ENCODE peak calls at places on chromosomes 7 and 10, in seven cellular contexts. K is A172; I is retinal pigment epithelial cell; G is activated T-cell treated with anti-CD3 and anti-CD28 coated beads, Interleukin-2, amount 50 U/mL, for 72 hours; L is CD4-positive, alpha-beta T cell; R is iris pigment epithelial cell; Z is GM03348. S is an unnamed sample.

GRCh38 chr7:151039850-151040548 is 8.3 kb upstream of the ASIC3 start:
- DNase-seq in Z (no peak), L (no peak), K (no peak), G (no peak), R (no peak), I (no peak), S (no peak)

GRCh38 chr7:101077303-101078086 is 7.8 kb upstream of the TRIM56 start:
- DNase-seq in K (peak), Z (peak), R (peak), I (peak), G (peak), L (peak), S (peak)

GRCh38 chr10:75043256-75044121 is 68.0 kb upstream of the SAMD8 start:
- DNase-seq in I (no peak), G (peak), R (no peak), L (peak), Z (no peak), K (no peak), S (peak)

GRCh38 chr10:6406220-6407033 is 173.6 kb downstream of the PRKCQ start:
- DNase-seq in Z (peak), K (peak), I (no peak), L (no peak), G (no peak), R (peak), S (no peak)

GRCh38 chr10:109979215-109979614 is 28.6 kb upstream of the ADD3 start:
- DNase-seq in G (no peak), K (no peak), L (no peak), Z (no peak), R (no peak), I (no peak), S (no peak)

GRCh38 chr10:90592903-90593302 is 264.9 kb downstream of the HTR7 start:
- DNase-seq in Z (no peak), G (no peak), R (peak), I (peak), L (no peak), K (peak), S (no peak)

GRCh38 chr7:351681-352480 is 61.9 kb downstream of the FOXL3 start:
- DNase-seq in K (no peak), Z (no peak), G (peak), I (no peak), L (peak), R (no peak), S (peak)

GRCh38 chr7:151032936-151033863 is 5.0 kb downstream of the ABCB8 start:
- DNase-seq in L (no peak), G (no peak), K (no peak), R (no peak), Z (no peak), I (no peak), S (no peak)

GRCh38 chr7:24609059-24609458 is 35.8 kb downstream of the PALS2 start:
- DNase-seq in G (no peak), L (no peak), R (peak), K (no peak), Z (no peak), I (no peak), S (no peak)

GRCh38 chr7:130352335-130353074 is 7.9 kb downstream of the CPA5 start:
- DNase-seq in Z (peak), L (no peak), R (peak), K (peak), G (no peak), I (no peak), S (no peak)

GRCh38 chr7:2775376-2775775 is 68.7 kb downstream of the GNA12 start:
- DNase-seq in L (no peak), Z (no peak), R (no peak), I (no peak), K (no peak), G (no peak), S (no peak)

GRCh38 chr10:77416327-77417135 is 221.1 kb downstream of the KCNMA1 start:
- DNase-seq in R (peak), I (no peak), L (no peak), G (no peak), Z (peak), K (peak), S (no peak)

GRCh38 chr10:67612577-67613537 is 83.1 kb downstream of the CTNNA3 start:
- DNase-seq in Z (no peak), R (peak), K (peak), I (no peak), L (no peak), G (peak), S (no peak)